ENCODE peak calls at places on chromosome 4, in five cellular contexts. D, H, J, C and Y are unnamed samples.

GRCh38 chr4:150237110-150237852 is 159.0 kb downstream of the DCLK2 start:
- DNase-seq in D (no peak), H (no peak), J (peak; percentile 98), C (no peak), Y (no peak)

GRCh38 chr4:36235306-36235705 is 9.0 kb downstream of the ARAP2 start:
- DNase-seq in D (no peak), H (no peak), J (peak; percentile 7), C (no peak), Y (peak; percentile 67)

GRCh38 chr4:38980903-38981676 is 51.1 kb downstream of the TMEM156 start:
- DNase-seq in D (no peak), H (no peak), J (peak; percentile 93), C (no peak), Y (no peak)

GRCh38 chr4:76307670-76308014 is 1.1 kb downstream of the STBD1 start:
- DNase-seq in D (no peak), H (peak; percentile 56), J (no peak), C (no peak), Y (no peak)

GRCh38 chr4:121096629-121097028 is 24.3 kb upstream of the NDNF start:
- DNase-seq in D (no peak), H (no peak), J (peak; percentile 52), C (no peak), Y (no peak)

GRCh38 chr4:38328963-38329729 is 334.9 kb upstream of the KLF3 start:
- DNase-seq in D (no peak), H (no peak), J (no peak), C (no peak), Y (no peak)

GRCh38 chr4:101973331-101973730 is 182.8 kb downstream of the BANK1 start:
- DNase-seq in D (no peak), H (no peak), J (peak; percentile 50), C (no peak), Y (no peak)

GRCh38 chr4:137946423-137946822 is 295.7 kb downstream of the SLC7A11 start:
- DNase-seq in D (no peak), H (no peak), J (peak; percentile 56), C (no peak), Y (no peak)

GRCh38 chr4:76596713-76597112 is 161.7 kb downstream of the SHROOM3 start:
- DNase-seq in D (no peak), H (no peak), J (no peak), C (no peak), Y (no peak)

GRCh38 chr4:157739237-157739636 is 433.6 kb downstream of the GASK1B start:
- DNase-seq in D (peak; percentile 78), H (no peak), J (no peak), C (no peak), Y (no peak)

GRCh38 chr4:157741642-157742041 is 431.2 kb downstream of the GASK1B start:
- DNase-seq in D (no peak), H (no peak), J (no peak), C (no peak), Y (no peak)
- H3K9me3 ChIP-seq in D (no peaks in the 10 kb centered on the region), H (no peaks in the 10 kb centered on the region), J (peaks cover 2% of the 10 kb centered on the region), C (no peaks in the 10 kb centered on the region), Y (no peaks in the 10 kb centered on the region)

GRCh38 chr4:33722800-33723511 is 2521.4 kb downstream of the ARAP2 start:
- DNase-seq in D (no peak), H (no peak), J (no peak), C (no peak), Y (no peak)
- H3K4me3 ChIP-seq in D (no peak overlapping the region), H (no peak overlapping the region), J (no peak overlapping the region), C (no peak overlapping the region), Y (no peak overlapping the region)

GRCh38 chr4:159547645-159548308 is 444.9 kb downstream of the RAPGEF2 start:
- DNase-seq in D (no peak), H (no peak), J (no peak), C (no peak), Y (no peak)

GRCh38 chr4:159552979-159553768 is 450.3 kb downstream of the RAPGEF2 start:
- DNase-seq in D (no peak), H (no peak), J (no peak), C (no peak), Y (no peak)

GRCh38 chr4:159555873-159556272 is 453.0 kb downstream of the RAPGEF2 start:
- DNase-seq in D (no peak), H (no peak), J (no peak), C (no peak), Y (no peak)

GRCh38 chr4:159549092-159549491 is 446.2 kb downstream of the RAPGEF2 start:
- DNase-seq in D (no peak), H (no peak), J (peak; percentile 1), C (no peak), Y (no peak)

DNA sequence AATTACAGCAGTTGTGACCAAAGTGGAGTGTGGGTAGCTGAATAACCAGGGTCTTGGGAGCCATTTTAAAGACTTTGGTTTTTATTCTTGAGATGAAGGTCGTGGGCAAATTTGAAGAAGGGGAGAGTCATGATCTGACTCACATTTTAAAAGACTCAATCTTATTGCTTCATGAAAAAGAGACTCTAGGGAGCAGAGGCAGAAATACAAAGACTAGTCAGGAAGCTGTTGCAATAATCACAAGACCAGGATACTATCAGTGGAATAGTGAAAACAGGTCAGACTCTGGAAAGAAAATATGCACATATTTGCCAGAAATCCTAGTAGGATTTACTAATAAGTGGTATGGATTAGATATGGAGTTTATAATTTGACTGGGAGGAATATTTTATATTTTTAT is 448.4 kb downstream of the RAPGEF2 start:
- DNase-seq in D (no peak), H (no peak), J (no peak), C (no peak), Y (no peak)
- H3K9me3 ChIP-seq in D (no peaks in the 10 kb centered on the region), H (peaks cover 2% of the 10 kb centered on the region), J (no peaks in the 10 kb centered on the region), C (no peaks in the 10 kb centered on the region), Y (no peaks in the 10 kb centered on the region)

DNA sequence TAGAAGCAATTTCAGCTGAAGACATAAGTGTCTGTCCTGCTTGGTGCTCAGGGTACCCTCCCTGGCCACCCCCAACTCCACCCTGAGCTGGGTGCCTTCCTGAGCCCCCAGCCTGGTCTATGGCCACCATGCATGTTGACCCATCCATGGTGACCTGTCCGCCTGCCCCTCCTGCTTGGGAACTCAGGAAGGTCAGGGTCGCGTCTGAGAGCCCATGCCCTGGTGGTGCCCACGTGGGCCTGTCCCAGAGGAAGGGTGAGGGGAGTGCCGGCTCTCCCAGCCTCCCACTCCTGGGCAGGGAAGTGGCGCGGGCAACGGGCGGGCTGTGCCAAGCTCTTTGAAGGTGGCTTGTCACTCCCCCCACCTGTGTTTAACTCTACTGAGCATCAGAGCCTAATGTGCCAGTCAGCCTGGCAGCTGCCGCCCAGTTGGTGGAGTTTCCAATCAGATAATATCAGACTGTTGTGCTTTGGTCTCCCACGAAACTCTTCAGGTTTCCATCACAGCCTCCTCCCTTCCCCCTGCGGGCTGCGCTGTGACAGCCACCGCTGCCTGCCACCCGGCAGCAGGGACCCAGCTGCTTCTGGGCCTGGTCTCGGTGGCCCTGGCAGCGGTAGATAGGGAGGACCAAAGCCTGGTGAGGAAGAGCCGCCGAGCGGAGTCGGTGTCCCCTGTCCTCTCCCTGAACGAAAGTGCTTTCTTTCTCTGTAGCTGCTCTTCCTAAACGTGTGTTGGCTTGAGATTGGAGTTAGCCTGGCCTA is 4.8 kb downstream of the SH3BP2 start:
- DNase-seq in D (no peak), H (no peak), J (no peak), C (peak; percentile 28), Y (no peak)
- H3K4me3 ChIP-seq in D (no peak overlapping the region), H (no peak overlapping the region), J (no peak overlapping the region), C (no peak overlapping the region), Y (no peak overlapping the region)

DNA sequence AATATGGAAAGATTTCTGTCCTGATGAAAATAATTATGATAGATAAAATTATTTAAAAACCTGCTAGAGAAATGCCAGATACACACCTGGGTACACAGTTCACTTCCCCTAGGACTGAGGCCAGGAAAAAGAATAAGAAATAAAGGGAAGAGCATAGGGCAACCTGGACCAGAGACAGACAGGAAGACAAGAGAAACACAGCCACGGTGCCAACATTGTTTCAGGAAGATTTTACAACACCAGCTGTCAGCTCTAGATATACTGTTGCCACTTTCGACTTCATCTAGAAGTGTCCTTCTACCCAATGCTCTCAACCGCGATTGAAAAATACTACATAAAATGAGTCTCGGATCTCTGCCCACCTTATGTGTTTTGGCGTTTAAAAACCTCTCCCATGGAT is 128.5 kb downstream of the MAML3 start:
- DNase-seq in D (no peak), H (no peak), J (no peak), C (no peak), Y (no peak)
- H3K9me3 ChIP-seq in D (no peaks in the 10 kb centered on the region), H (no peaks in the 10 kb centered on the region), J (no peaks in the 10 kb centered on the region), C (no peaks in the 10 kb centered on the region), Y (no peaks in the 10 kb centered on the region)

GRCh38 chr4:68466751-68467150 is 19.5 kb downstream of the TMPRSS11E start:
- DNase-seq in D (no peak), H (no peak), J (no peak), C (no peak), Y (no peak)
- H3K4me3 ChIP-seq in D (no peak overlapping the region), H (no peak overlapping the region), J (no peak overlapping the region), C (no peak overlapping the region), Y (no peak overlapping the region)

GRCh38 chr4:88018471-88018870 is 11.0 kb downstream of the PKD2 start:
- DNase-seq in D (peak; percentile 65), H (peak; percentile 79), J (peak; percentile 52), C (no peak), Y (no peak)

GRCh38 chr4:88022289-88022688 is 14.9 kb downstream of the PKD2 start:
- DNase-seq in D (no peak), H (no peak), J (no peak), C (no peak), Y (no peak)

GRCh38 chr4:88017516-88018302 is 10.3 kb downstream of the PKD2 start:
- DNase-seq in D (peak; percentile 39), H (no peak), J (peak; percentile 98), C (no peak), Y (no peak)

DNA sequence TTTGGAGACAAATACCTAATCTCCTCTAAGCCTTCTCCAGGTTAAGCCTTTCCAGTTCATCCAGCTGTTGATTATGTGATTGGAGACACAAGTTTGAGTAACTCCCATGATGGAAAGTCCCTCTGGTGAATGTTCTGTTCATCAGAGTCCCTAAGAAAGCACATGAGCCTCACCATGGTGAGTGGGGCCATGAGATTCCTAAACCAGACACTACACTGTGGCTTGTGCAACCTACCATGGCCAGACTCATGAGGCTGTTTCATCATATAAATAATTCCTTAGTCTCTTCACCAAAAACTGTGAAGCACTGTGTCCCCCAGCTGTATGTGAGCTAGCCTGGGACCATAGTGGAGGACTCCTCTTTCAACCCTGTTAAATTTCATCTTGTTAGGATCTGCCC is 14.4 kb downstream of the PKD2 start:
- DNase-seq in D (no peak), H (no peak), J (peak; percentile 51), C (no peak), Y (no peak)
- H3K9me3 ChIP-seq in D (peaks cover 5% of the 10 kb centered on the region), H (no peaks in the 10 kb centered on the region), J (peaks cover 5% of the 10 kb centered on the region), C (peaks cover 5% of the 10 kb centered on the region), Y (peaks cover 5% of the 10 kb centered on the region)

DNA sequence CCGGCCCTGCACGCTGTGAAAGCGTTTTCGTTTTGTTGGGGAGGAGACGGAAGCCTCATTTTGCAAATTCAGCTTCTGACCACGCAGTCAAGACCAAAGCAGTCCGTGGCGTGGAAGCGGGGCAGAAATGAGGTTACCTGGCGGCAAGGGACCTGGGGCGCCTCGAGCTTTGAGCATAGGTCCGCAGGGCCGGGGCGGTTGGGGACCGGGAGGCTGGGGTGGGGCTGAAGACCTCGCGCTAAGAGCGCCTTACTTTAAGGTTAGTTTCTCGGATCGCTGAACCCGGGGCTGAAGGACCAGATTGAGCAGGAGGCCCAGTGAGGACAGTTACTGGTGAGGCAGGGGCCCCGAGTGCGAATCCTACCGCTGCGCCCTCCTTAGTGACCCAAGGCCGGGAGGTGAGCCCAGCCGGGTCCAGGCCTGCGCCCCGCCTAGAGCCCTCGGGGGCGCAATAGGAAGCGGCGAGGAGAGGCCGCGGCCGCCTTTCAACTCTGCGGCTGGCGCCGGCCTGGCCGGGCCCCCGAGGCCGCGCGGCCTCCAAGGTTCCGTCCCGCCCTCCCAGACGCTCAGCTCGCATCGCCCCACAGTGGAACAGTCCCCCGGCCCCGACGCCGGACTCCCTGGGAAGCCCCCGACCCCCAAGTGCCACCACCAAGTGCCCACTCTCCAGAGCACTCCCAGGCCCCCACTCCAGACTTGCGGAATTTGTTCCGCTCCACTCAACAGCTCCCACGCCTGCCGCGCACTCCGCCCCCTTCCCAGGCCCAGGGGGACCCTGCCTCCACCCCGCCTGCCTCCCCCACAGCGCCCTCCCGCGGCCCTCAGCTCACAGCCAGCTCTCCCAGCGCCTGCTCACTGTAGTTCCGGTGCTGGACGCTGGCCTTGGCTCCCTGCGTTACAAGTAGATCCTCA is 7.6 kb downstream of the MSX1 start:
- DNase-seq in D (no peak), H (no peak), J (no peak), C (no peak), Y (no peak)
- H3K4me3 ChIP-seq in D (no peak overlapping the region), H (no peak overlapping the region), J (no peak overlapping the region), C (peak overlapping the region; percentile 26), Y (peak overlapping the region; percentile 65)